ENCODE peak calls at places on chromosomes 5 and 9, in eight cellular contexts. W is pancreas, G is psoas muscle, N is kidney, A is gastrocnemius medialis, H is AG04450, V is left ventricle myocardium inferior, J is heart right ventricle. K is an unnamed sample.

GRCh38 chr5:83000448-83000847 is 76.7 kb downstream of the TMEM167A start:
- DNase-seq in W (no peak), G (no peak), N (no peak), A (no peak), H (no peak), V (no peak), J (no peak), K (no peak)

GRCh38 chr5:7927466-7928375 is 58.8 kb downstream of the MTRR start:
- DNase-seq in W (peak; percentile 43), G (no peak), N (no peak), A (no peak), H (peak; percentile 8), V (no peak), J (peak; percentile 21), K (no peak)

GRCh38 chr5:128304121-128304520 is 220.6 kb downstream of the SLC12A2 start:
- DNase-seq in W (no peak), G (no peak), N (no peak), A (no peak), H (no peak), V (no peak), J (no peak), K (no peak)

GRCh38 chr9:83130541-83130940 is 67.6 kb upstream of the RASEF start:
- DNase-seq in W (no peak), G (no peak), N (no peak), A (no peak), H (no peak), V (no peak), J (no peak), K (no peak)

GRCh38 chr5:136802382-136802781 is 437.0 kb upstream of the TRPC7 start:
- DNase-seq in W (no peak), G (no peak), N (no peak), A (peak; percentile 14), H (no peak), V (no peak), J (no peak), K (no peak)

GRCh38 chr9:129458663-129459549 is 162.0 kb downstream of the C9orf50 start:
- DNase-seq in W (peak; percentile 87), G (peak; percentile 61), N (peak; percentile 91), A (peak; percentile 34), H (no peak), V (peak; percentile 54), J (peak; percentile 71), K (no peak)

GRCh38 chr9:131917009-131917408 is 162.7 kb downstream of the MED27 start:
- DNase-seq in W (no peak), G (no peak), N (no peak), A (no peak), H (no peak), V (no peak), J (no peak), K (no peak)

GRCh38 chr5:158303883-158304282 is 444.9 kb upstream of the CLINT1 start:
- DNase-seq in W (no peak), G (no peak), N (no peak), A (no peak), H (no peak), V (no peak), J (no peak), K (no peak)

GRCh38 chr5:83042507-83042906 is 34.7 kb downstream of the TMEM167A start:
- DNase-seq in W (no peak), G (no peak), N (no peak), A (no peak), H (no peak), V (no peak), J (no peak), K (no peak)

GRCh38 chr9:128846680-128847030 is 17.1 kb upstream of the SPOUT1 start:
- DNase-seq in W (no peak), G (no peak), N (peak; percentile 15), A (no peak), H (no peak), V (no peak), J (no peak), K (no peak)

GRCh38 chr9:117046666-117047327 is 359.7 kb downstream of the TRIM32 start:
- DNase-seq in W (no peak), G (no peak), N (no peak), A (no peak), H (no peak), V (no peak), J (no peak), K (no peak)

GRCh38 chr9:113756476-113757198 is 119.5 kb upstream of the ZNF618 start:
- DNase-seq in W (no peak), G (no peak), N (no peak), A (no peak), H (no peak), V (no peak), J (no peak), K (no peak)

GRCh38 chr5:31911291-31912265 is 262.5 kb downstream of the GOLPH3 start:
- DNase-seq in W (no peak), G (no peak), N (no peak), A (no peak), H (no peak), V (no peak), J (no peak), K (no peak)

GRCh38 chr9:136016221-136016881 is 55.2 kb upstream of the UBAC1 start:
- DNase-seq in W (no peak), G (peak; percentile 9), N (peak; percentile 66), A (peak; percentile 9), H (no peak), V (peak; percentile 11), J (peak; percentile 13), K (no peak)

GRCh38 chr9:7318920-7319319 is 480.7 kb downstream of the DMAC1 start:
- DNase-seq in W (no peak), G (no peak), N (no peak), A (no peak), H (no peak), V (no peak), J (no peak), K (no peak)
- TF ChIP-seq CTCF in W (no peak), G (no peak), N (no peak), A (no peak), H (no peak), V (no peak), J (no peak), K (no peak)

DNA sequence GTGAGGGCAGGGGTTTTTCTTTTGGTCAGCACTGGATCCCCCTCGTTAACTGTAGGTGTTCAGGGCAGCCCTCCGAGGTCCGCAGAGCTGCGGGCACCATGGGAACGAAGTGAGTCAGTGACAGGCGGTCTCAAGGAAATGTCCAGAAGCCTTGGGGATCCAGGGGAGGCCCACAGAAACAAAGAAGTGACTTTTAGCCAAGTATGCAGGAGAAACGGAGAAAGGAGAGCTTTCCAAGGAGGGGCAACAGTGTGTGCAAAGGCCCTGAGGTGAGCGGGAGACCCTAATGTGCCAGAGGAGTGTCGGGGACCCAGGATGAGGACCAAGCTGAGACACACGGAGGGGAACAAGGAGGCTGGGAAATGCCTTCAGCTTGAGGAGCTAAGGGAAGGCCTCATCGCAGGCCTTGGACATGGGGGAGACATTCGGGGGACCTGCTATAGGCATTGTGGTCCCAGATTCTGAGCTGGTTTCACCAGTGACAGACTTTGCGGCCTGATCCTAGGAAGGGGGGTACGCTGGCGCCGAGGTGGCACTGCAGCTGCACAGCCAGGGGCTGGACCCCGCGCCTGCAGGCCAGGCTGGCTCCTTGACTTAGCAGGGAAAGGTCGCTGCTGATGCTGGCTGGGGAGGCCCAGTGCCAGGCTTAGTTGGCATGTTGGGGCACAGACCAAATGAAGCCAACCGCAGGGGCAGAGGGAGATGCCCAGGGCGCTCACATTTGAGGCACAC is 3.3 kb downstream of the LTC4S start:
- DNase-seq in W (peak; percentile 51), G (no peak), N (no peak), A (peak; percentile 15), H (no peak), V (no peak), J (no peak), K (no peak)
- H3K27ac ChIP-seq in W (peak overlapping the region; percentile 91), G (peak overlapping the region; percentile 78), N (peak overlapping the region; percentile 66), A (peak overlapping the region; percentile 62), H (peak overlapping the region; percentile 52), V (peak overlapping the region; percentile 88), J (peak overlapping the region; percentile 83), K (peak overlapping the region; percentile 78)

DNA sequence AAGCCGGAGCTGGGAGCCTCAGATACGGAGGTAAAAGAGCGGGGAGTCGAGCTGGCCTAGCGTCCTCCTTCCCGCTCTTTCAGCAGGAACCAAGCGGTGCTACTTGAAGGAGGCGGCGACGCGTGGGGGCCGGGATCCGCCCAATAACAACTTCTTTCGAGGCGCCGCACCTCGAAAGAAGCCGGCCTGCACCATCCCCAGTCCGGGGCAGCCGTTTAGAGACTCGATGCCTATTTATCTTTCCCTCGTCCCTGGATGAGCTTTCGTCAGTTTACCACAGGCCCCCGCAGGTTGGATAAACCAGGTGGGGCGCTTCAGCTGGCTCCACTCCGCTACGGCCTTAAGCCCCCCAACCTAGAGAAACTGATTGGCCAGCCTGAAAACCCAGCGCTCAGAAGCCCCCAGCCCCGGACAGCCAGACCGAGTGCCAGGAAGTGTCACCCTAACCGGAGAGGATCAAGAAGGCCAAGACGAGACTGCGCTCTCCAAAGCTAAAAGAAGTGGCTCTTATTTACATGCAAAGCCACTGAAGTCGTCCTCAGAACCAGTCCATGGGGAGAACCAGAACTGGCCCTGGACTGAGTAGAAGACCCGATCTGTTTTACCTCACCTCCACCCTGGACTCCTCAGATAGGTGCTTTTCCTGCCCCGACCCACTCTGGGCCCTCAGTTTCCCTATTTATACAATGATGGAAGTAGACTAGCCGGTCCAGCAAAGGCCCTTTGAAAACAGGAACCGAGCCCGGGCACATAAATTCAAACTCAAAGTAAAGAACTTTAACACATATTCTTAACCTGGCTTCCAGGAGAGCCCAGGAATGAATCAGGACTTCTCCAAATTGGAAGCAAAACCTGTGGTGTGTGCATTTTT is 1.4 kb downstream of the HAND1 start:
- DNase-seq in W (no peak), G (no peak), N (no peak), A (no peak), H (no peak), V (no peak), J (no peak), K (no peak)
- TF ChIP-seq CTCF in W (no peak), G (no peak), N (no peak), A (no peak), H (no peak), V (no peak), J (no peak), K (no peak)

GRCh38 chr5:132877938-132878337 is 4.5 kb downstream of the LEAP2 start:
- DNase-seq in W (no peak), G (no peak), N (no peak), A (peak; percentile 82), H (no peak), V (peak; percentile 23), J (peak; percentile 23), K (no peak)
- H3K27ac ChIP-seq in W (no peak overlapping the region), G (peak overlapping the region; percentile 61), N (no peak overlapping the region), A (peak overlapping the region; percentile 13), H (no peak overlapping the region), V (peak overlapping the region; percentile 64), J (peak overlapping the region; percentile 44), K (no peak overlapping the region)

DNA sequence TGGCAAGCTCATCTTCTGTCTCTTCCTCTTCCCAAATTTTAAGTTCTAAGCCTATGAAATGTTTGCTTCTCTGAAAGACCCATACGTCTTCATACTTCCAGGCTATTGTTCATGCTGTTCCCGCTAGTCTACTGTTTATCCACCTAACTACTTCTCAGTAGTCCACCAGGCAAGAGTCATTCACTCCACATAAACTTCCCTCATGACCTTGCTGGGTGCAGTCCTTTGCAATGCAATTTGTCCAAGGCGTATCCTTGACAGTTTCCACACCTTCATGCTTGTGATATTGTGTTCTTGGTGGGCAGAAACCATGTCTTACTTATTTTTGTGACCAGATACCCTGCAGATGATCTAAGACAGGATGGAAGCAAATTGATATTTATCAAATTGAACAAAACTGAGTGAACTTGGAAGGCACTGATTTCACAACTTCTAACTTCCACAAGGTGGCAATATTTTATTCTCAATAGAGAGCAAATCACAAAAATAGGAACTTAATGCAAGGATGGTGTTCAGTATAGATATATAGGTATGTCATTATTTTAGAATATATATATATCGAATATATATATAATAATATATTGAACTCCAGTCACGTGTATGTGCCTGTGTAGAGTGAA is 30.3 kb downstream of the TYRP1 start:
- DNase-seq in W (no peak), G (no peak), N (no peak), A (no peak), H (no peak), V (no peak), J (no peak), K (no peak)
- TF ChIP-seq CTCF in W (no peak), G (peak; percentile 46), N (peak; percentile 34), A (peak; percentile 37), H (peak; percentile 53), V (peak; percentile 66), J (peak; percentile 48), K (peak; percentile 61)